ENCODE peak calls at places on chromosomes 7 and 10, in seven cellular contexts. D is brain microvascular endothelial cell, Q is heart right ventricle, R is BE2C, Y is pancreas, T is HL-60, K is adrenal gland. F is an unnamed sample.

GRCh38 chr10:132685121-132685891 is 100.6 kb downstream of the NKX6-2 start:
- DNase-seq in D (peak), R (no peak), K (peak), Q (peak), T (peak), Y (peak), F (peak)

GRCh38 chr7:140659727-140660396 is 12.9 kb upstream of the ADCK2 start:
- DNase-seq in T (no peak), D (no peak), Q (no peak), R (no peak), K (no peak), Y (no peak), F (peak)

GRCh38 chr10:23522345-23522744 is 83.5 kb downstream of the OTUD1 start:
- DNase-seq in K (no peak), T (no peak), Y (no peak), Q (no peak), D (peak), R (no peak), F (peak)

GRCh38 chr10:93509816-93510215 is 13.4 kb downstream of the CEP55 start:
- DNase-seq in Y (no peak), T (no peak), K (no peak), R (no peak), D (no peak), Q (no peak), F (no peak)

GRCh38 chr7:35889001-35889400 is 88.1 kb downstream of the SEPTIN7 start:
- DNase-seq in R (no peak), T (no peak), D (no peak), Q (no peak), K (no peak), Y (no peak), F (no peak)

GRCh38 chr7:123847868-123848267 is 2.9 kb downstream of the HYAL4 start:
- DNase-seq in R (no peak), Y (no peak), D (no peak), K (no peak), T (no peak), Q (no peak), F (no peak)

GRCh38 chr7:122257056-122257455 is 47.5 kb downstream of the FEZF1 start:
- DNase-seq in K (no peak), Y (no peak), D (no peak), T (no peak), R (no peak), Q (no peak), F (no peak)

GRCh38 chr7:154473360-154473759 is 421.2 kb downstream of the DPP6 start:
- DNase-seq in Q (no peak), Y (no peak), R (no peak), D (no peak), T (no peak), K (no peak), F (no peak)

GRCh38 chr7:44608916-44609648 is 2.7 kb downstream of the OGDH start:
- DNase-seq in R (no peak), Y (no peak), T (peak), D (no peak), Q (no peak), K (no peak), F (peak)

GRCh38 chr10:116589911-116590310 is 848 bp upstream of the PNLIPRP1 start:
- DNase-seq in Y (peak), D (no peak), T (no peak), Q (no peak), R (no peak), K (no peak), F (no peak)

GRCh38 chr7:152399344-152399743 is 36.5 kb downstream of the KMT2C start:
- DNase-seq in Y (no peak), K (no peak), R (no peak), T (no peak), D (no peak), Q (no peak), F (no peak)

GRCh38 chr7:46173526-46174191 is 252.6 kb upstream of the IGFBP3 start:
- DNase-seq in D (no peak), R (no peak), Q (peak), K (no peak), T (no peak), Y (peak), F (peak)

GRCh38 chr7:22331704-22332103 is 25.2 kb downstream of the RAPGEF5 start:
- DNase-seq in Y (no peak), Q (no peak), D (no peak), T (no peak), K (no peak), R (no peak), F (no peak)

GRCh38 chr10:14549496-14549895 is 218.8 kb upstream of the FRMD4A start:
- DNase-seq in K (no peak), D (peak), T (no peak), Y (no peak), R (no peak), Q (no peak), F (no peak)

GRCh38 chr7:105849122-105849855 is 27.1 kb downstream of the ATXN7L1 start:
- DNase-seq in R (no peak), T (no peak), D (peak), K (no peak), Q (no peak), Y (no peak), F (no peak)

GRCh38 chr7:149716007-149716931 is 57.1 kb downstream of the ZNF467 start:
- DNase-seq in Q (no peak), K (peak), T (no peak), D (no peak), Y (no peak), R (no peak), F (peak)

GRCh38 chr7:6306471-6306870 is 34.0 kb upstream of the CYTH3 start:
- DNase-seq in D (peak), R (no peak), K (no peak), Y (no peak), Q (no peak), T (no peak), F (peak)

GRCh38 chr10:71528371-71529202 is 131.9 kb downstream of the CDH23 start:
- DNase-seq in D (no peak), T (no peak), R (no peak), Y (no peak), Q (no peak), K (no peak), F (peak)

GRCh38 chr10:11325817-11326216 is 285.6 kb downstream of the USP6NL start:
- DNase-seq in Q (no peak), T (no peak), D (peak), K (no peak), R (no peak), Y (no peak), F (peak)

GRCh38 chr10:124095096-124095495 is 1.7 kb upstream of the CHST15 start:
- DNase-seq in Y (no peak), R (no peak), D (no peak), T (no peak), K (no peak), Q (no peak), F (no peak)

GRCh38 chr10:58653139-58653538 is 140.5 kb downstream of the BICC1 start:
- DNase-seq in T (no peak), Y (no peak), R (no peak), Q (no peak), D (no peak), K (no peak), F (peak)

GRCh38 chr10:103512591-103513382 is 19.3 kb downstream of the NEURL1 start:
- DNase-seq in D (no peak), K (no peak), Q (no peak), T (no peak), Y (peak), R (no peak), F (no peak)
- H3K4me3 ChIP-seq in D (no peak), K (no peak), Q (no peak), T (no peak), Y (no peak), R (no peak), F (no peak)

GRCh38 chr10:21502371-21502765 is 23.1 kb downstream of the SKIDA1 start:
- DNase-seq in D (no peak), Y (no peak), T (no peak), K (no peak), R (no peak), Q (no peak), F (no peak)
- H3K4me3 ChIP-seq in D (no peak), Y (no peak), T (no peak), K (no peak), R (no peak), Q (no peak), F (no peak)

GRCh38 chr10:50993817-50994251 is 80.5 kb upstream of the PRKG1 start:
- DNase-seq in T (no peak), R (no peak), K (no peak), Q (no peak), D (peak), Y (peak), F (peak)
- H3K4me3 ChIP-seq in T (no peak), R (no peak), K (no peak), Q (peak), D (peak), Y (peak), F (peak)

GRCh38 chr10:490891-491571 is 198.4 kb downstream of the DIP2C start:
- DNase-seq in T (no peak), Q (peak), K (peak), D (peak), R (no peak), Y (no peak), F (peak)

GRCh38 chr10:492896-493295 is 196.6 kb downstream of the DIP2C start:
- DNase-seq in Y (no peak), D (no peak), R (no peak), T (no peak), Q (no peak), K (no peak), F (no peak)

GRCh38 chr10:490256-490655 is 199.2 kb downstream of the DIP2C start:
- DNase-seq in T (no peak), K (peak), Y (no peak), Q (peak), D (no peak), R (no peak), F (no peak)

GRCh38 chr10:493391-494148 is 195.9 kb downstream of the DIP2C start:
- DNase-seq in Y (no peak), K (no peak), R (no peak), D (no peak), Q (no peak), T (no peak), F (no peak)

GRCh38 chr10:491667-492424 is 197.6 kb downstream of the DIP2C start:
- DNase-seq in T (no peak), D (no peak), Q (no peak), Y (no peak), R (no peak), K (no peak), F (no peak)
- H3K4me3 ChIP-seq in T (no peak), D (no peak), Q (no peak), Y (no peak), R (no peak), K (no peak), F (no peak)

F was measured in astrocyte.